ENCODE peak calls at places on chromosomes 4 and X, in ten cellular contexts. E is mucosa of descending colon; Y is tibial artery; P is spleen; T is uterus; F is Caco-2; N is body of pancreas; L is GM23338; I is CD8-positive, alpha-beta T cell; K is sigmoid colon. X is an unnamed sample.
A peak's percentile ranks its signal among the peaks of the same experiment; 100 is the strongest.

GRCh38 chrX:133364201-133364600 is 51.1 kb downstream of the GPC4 start:
- DNase-seq in E (no peak), Y (no peak), P (no peak), T (no peak), F (no peak), N (no peak), L (no peak), I (no peak), K (no peak), X (no peak)

GRCh38 chrX:154398668-154399526 is 720 bp downstream of the RPL10 start:
- DNase-seq in E (peak; percentile 88), Y (peak; percentile 86), P (peak; percentile 95), T (peak; percentile 86), F (peak; percentile 82), N (peak; percentile 87), L (peak; percentile 61), I (peak; percentile 82), K (peak; percentile 95), X (peak; percentile 83)

GRCh38 chr4:127143460-127144190 is 489.1 kb upstream of the INTU start:
- DNase-seq in E (no peak), Y (no peak), P (no peak), T (no peak), F (no peak), N (no peak), L (no peak), I (no peak), K (no peak), X (no peak)

GRCh38 chr4:155759372-155760252 is 791 bp downstream of the GUCY1B1 start:
- DNase-seq in E (peak; percentile 14), Y (peak; percentile 35), P (peak; percentile 83), T (peak; percentile 66), F (no peak), N (peak; percentile 52), L (peak; percentile 58), I (no peak), K (peak; percentile 89), X (peak; percentile 48)

GRCh38 chr4:73187325-73187724 is 71.3 kb downstream of the ANKRD17 start:
- DNase-seq in E (no peak), Y (no peak), P (no peak), T (no peak), F (no peak), N (no peak), L (peak; percentile 41), I (no peak), K (no peak), X (no peak)

GRCh38 chr4:118289794-118290193 is 63.0 kb downstream of the PRSS12 start:
- DNase-seq in E (no peak), Y (no peak), P (no peak), T (no peak), F (no peak), N (no peak), L (no peak), I (no peak), K (no peak), X (no peak)

GRCh38 chr4:175470141-175470540 is 341.9 kb downstream of the GPM6A start:
- DNase-seq in E (no peak), Y (no peak), P (no peak), T (no peak), F (no peak), N (no peak), L (no peak), I (no peak), K (no peak), X (no peak)

GRCh38 chr4:123064390-123064789 is 142.0 kb upstream of the NUDT6 start:
- DNase-seq in E (no peak), Y (no peak), P (no peak), T (no peak), F (peak; percentile 10), N (peak; percentile 17), L (no peak), I (no peak), K (no peak), X (no peak)

GRCh38 chr4:55321707-55322264 is 24.3 kb upstream of the SRD5A3 start:
- DNase-seq in E (peak; percentile 92), Y (peak; percentile 81), P (no peak), T (peak; percentile 93), F (peak; percentile 73), N (peak; percentile 63), L (peak; percentile 96), I (peak; percentile 40), K (peak; percentile 76), X (peak; percentile 82)

GRCh38 chrX:155028192-155028591 is 1.5 kb downstream of the FUNDC2 start:
- DNase-seq in E (no peak), Y (no peak), P (no peak), T (no peak), F (no peak), N (no peak), L (no peak), I (no peak), K (no peak), X (no peak)

GRCh38 chrX:134180566-134180965 is 56.4 kb upstream of the CCDC160 start:
- DNase-seq in E (no peak), Y (no peak), P (no peak), T (no peak), F (no peak), N (no peak), L (no peak), I (no peak), K (no peak), X (no peak)

DNA sequence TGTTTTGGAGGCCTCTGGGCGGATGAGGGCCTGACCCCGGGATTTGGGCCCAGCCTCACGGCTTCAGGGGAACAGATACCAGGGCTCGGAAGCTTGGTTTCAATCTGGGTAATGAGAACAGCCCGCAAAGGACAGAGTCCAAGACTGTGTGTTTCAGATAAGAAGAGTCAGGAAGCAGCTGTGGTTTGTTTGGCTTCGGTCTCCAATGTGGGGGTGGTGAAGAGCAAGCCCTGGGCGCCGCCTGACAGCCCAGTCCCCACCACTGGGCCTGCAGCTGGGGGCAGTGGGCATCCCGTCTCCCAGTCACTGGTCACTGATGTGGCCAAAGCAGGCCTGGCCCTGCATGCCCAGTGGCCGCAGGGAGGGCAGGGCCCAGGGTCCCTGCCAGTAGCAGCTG is 9.1 kb downstream of the WFS1 start:
- DNase-seq in E (peak; percentile 50), Y (peak; percentile 34), P (no peak), T (peak; percentile 82), F (peak; percentile 48), N (no peak), L (no peak), I (no peak), K (no peak), X (peak; percentile 46)
- H3K4me1 ChIP-seq in E (peaks cover 24% of the 10 kb centered on the region), Y (no peaks in the 10 kb centered on the region), P (peaks cover 97% of the 10 kb centered on the region), T (peaks cover 59% of the 10 kb centered on the region), F (peaks cover 25% of the 10 kb centered on the region), N (peaks cover 24% of the 10 kb centered on the region), L (peaks cover 9% of the 10 kb centered on the region), I (peaks cover 13% of the 10 kb centered on the region), K (peaks cover 76% of the 10 kb centered on the region), X (peaks cover 15% of the 10 kb centered on the region)

GRCh38 chr4:89305028-89305427 is 2.6 kb downstream of the GPRIN3 start:
- DNase-seq in E (no peak), Y (no peak), P (no peak), T (no peak), F (no peak), N (no peak), L (no peak), I (no peak), K (no peak), X (no peak)

GRCh38 chr4:89307185-89307445 is 485 bp downstream of the GPRIN3 start:
- DNase-seq in E (no peak), Y (no peak), P (no peak), T (no peak), F (no peak), N (no peak), L (no peak), I (no peak), K (no peak), X (no peak)

GRCh38 chr4:89307446-89308160 is at the start of gene GPRIN3:
- DNase-seq in E (peak; percentile 72), Y (peak; percentile 36), P (peak; percentile 92), T (peak; percentile 16), F (peak; percentile 34), N (peak; percentile 60), L (peak; percentile 76), I (peak; percentile 64), K (peak; percentile 72), X (peak; percentile 50)

GRCh38 chr4:89306486-89307184 is 965 bp downstream of the GPRIN3 start:
- DNase-seq in E (no peak), Y (no peak), P (no peak), T (no peak), F (no peak), N (no peak), L (no peak), I (no peak), K (no peak), X (no peak)

DNA sequence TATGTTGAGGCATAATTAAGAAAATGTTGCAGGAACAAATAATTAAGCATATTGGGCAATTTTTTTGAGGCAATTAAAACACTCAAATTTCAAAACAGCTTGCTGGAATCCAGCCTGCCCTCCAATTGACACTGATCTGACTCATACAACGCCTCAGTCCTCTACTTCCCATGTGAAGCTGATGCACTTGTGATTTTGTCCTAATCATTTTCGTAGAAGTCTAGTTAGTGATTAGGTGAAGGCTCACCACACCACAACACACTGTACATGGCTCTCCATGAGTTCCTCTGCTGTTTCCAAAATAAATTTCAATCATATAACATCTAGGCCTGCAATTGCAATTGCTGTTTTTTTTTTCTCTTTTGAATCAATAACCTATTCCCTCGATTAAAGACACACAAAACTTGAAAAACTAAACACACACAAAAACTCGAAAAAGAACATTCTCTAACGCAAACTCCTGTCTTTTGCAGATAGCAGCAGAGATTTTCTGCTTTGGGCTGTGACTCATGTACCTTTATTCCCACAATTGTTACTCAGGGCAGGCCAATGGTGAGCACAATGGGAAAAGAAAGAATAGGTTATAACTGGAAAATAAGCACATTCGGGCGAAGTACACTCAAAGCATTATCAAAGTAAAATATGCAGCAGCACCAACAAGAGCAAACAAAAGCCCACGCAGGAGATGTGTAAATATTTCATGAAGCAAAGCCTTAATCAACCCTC is 1.7 kb downstream of the GPRIN3 start:
- DNase-seq in E (no peak), Y (no peak), P (no peak), T (no peak), F (no peak), N (no peak), L (no peak), I (no peak), K (no peak), X (no peak)
- H3K4me3 ChIP-seq in E (peak overlapping the region; percentile 3), Y (peak overlapping the region; percentile 61), P (peak overlapping the region; percentile 49), T (no peak overlapping the region), F (no peak overlapping the region), N (no peak overlapping the region), L (no peak overlapping the region), I (peak overlapping the region; percentile 67), K (peak overlapping the region; percentile 64), X (no peak overlapping the region)

DNA sequence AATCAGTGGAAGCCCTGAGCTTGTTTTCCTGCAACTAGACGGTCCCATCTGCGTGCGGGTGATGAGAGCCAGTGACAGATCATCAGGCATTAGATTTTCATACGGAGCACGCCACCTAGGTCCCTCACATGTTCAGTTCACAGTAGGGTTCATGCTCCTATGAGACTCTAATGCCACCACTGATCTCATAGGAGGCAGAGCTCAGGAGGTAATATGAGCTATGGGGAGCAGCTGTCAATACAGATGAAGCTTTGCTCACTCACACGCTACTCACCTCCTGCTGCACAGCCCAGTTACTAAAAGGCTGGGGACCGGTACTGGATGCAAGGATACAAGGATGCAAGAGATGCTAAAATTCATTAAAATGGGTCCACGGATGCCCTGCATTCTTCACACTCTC is 61.2 kb downstream of the DHRSX start:
- DNase-seq in E (no peak), Y (no peak), P (no peak), T (no peak), F (no peak), N (no peak), L (no peak), I (no peak), K (no peak), X (no peak)
- TF ChIP-seq CTCF in E (no peak), Y (no peak), P (no peak), T (no peak), F (no peak), N (no peak), L (no peak), I (no peak), K (no peak), X (no peak)

GRCh38 chr4:128527356-128527755 is 239.7 kb upstream of the PGRMC2 start:
- DNase-seq in E (no peak), Y (no peak), P (no peak), T (no peak), F (no peak), N (no peak), L (no peak), I (no peak), K (no peak), X (no peak)
- H3K4me1 ChIP-seq in E (no peaks in the 10 kb centered on the region), Y (no peaks in the 10 kb centered on the region), P (no peaks in the 10 kb centered on the region), T (peaks cover 7% of the 10 kb centered on the region), F (peaks cover 49% of the 10 kb centered on the region), N (peaks cover 15% of the 10 kb centered on the region), L (peaks cover 8% of the 10 kb centered on the region), I (no peaks in the 10 kb centered on the region), K (peaks cover 48% of the 10 kb centered on the region), X (peaks cover 9% of the 10 kb centered on the region)

X was measured in lung.